ENCODE peak calls at places on chromosomes 13 and 19, in nine cellular contexts. One of them, this sample, is unnamed.

GRCh38 chr13:74040200-74040599 is 94.0 kb downstream of the KLF12 start:
- DNase-seq in fibroblast of mammary gland: peak
- DNase-seq in AG10803: no peak
- DNase-seq in heart left ventricle: peak
- DNase-seq in upper lobe of right lung: no peak
- DNase-seq in hepatocyte: peak
- DNase-seq in A549: peak
- DNase-seq in GM06990: no peak
- DNase-seq in choroid plexus epithelial cell: peak
- DNase-seq in this sample: no peak

GRCh38 chr19:29320611-29321010 is 107.7 kb upstream of the UQCRFS1 start:
- DNase-seq in A549: no peak
- DNase-seq in AG10803: no peak
- DNase-seq in fibroblast of mammary gland: no peak
- DNase-seq in heart left ventricle: no peak
- DNase-seq in choroid plexus epithelial cell: no peak
- DNase-seq in GM06990: no peak
- DNase-seq in upper lobe of right lung: no peak
- DNase-seq in hepatocyte: no peak
- DNase-seq in this sample: no peak

GRCh38 chr19:7522923-7523667 is 671 bp downstream of the MCOLN1 start:
- DNase-seq in hepatocyte: peak
- DNase-seq in fibroblast of mammary gland: peak
- DNase-seq in upper lobe of right lung: no peak
- DNase-seq in choroid plexus epithelial cell: no peak
- DNase-seq in AG10803: peak
- DNase-seq in heart left ventricle: no peak
- DNase-seq in GM06990: no peak
- DNase-seq in A549: no peak
- DNase-seq in this sample: no peak

GRCh38 chr13:90918551-90918950 is 428.9 kb upstream of the MIR17HG start:
- DNase-seq in heart left ventricle: no peak
- DNase-seq in choroid plexus epithelial cell: peak
- DNase-seq in hepatocyte: peak
- DNase-seq in A549: no peak
- DNase-seq in upper lobe of right lung: no peak
- DNase-seq in GM06990: no peak
- DNase-seq in AG10803: no peak
- DNase-seq in fibroblast of mammary gland: peak
- DNase-seq in this sample: peak

GRCh38 chr19:36417752-36418286 is 625 bp downstream of the ZFP82 start:
- DNase-seq in A549: no peak
- DNase-seq in upper lobe of right lung: no peak
- DNase-seq in AG10803: no peak
- DNase-seq in fibroblast of mammary gland: no peak
- DNase-seq in GM06990: no peak
- DNase-seq in choroid plexus epithelial cell: no peak
- DNase-seq in heart left ventricle: no peak
- DNase-seq in hepatocyte: peak
- DNase-seq in this sample: no peak

GRCh38 chr13:23159587-23160240 is 21.1 kb upstream of the SGCG start:
- DNase-seq in fibroblast of mammary gland: no peak
- DNase-seq in upper lobe of right lung: peak
- DNase-seq in A549: no peak
- DNase-seq in GM06990: no peak
- DNase-seq in hepatocyte: peak
- DNase-seq in heart left ventricle: no peak
- DNase-seq in AG10803: no peak
- DNase-seq in choroid plexus epithelial cell: no peak
- DNase-seq in this sample: no peak

GRCh38 chr13:26041476-26041875 is 10.3 kb downstream of the SHISA2 start:
- DNase-seq in GM06990: no peak
- DNase-seq in AG10803: no peak
- DNase-seq in heart left ventricle: no peak
- DNase-seq in upper lobe of right lung: no peak
- DNase-seq in hepatocyte: no peak
- DNase-seq in choroid plexus epithelial cell: no peak
- DNase-seq in A549: no peak
- DNase-seq in fibroblast of mammary gland: no peak
- DNase-seq in this sample: no peak

GRCh38 chr13:20127563-20128458 is 33.0 kb downstream of the GJA3 start:
- DNase-seq in A549: peak
- DNase-seq in hepatocyte: peak
- DNase-seq in fibroblast of mammary gland: peak
- DNase-seq in GM06990: peak
- DNase-seq in upper lobe of right lung: peak
- DNase-seq in AG10803: peak
- DNase-seq in heart left ventricle: peak
- DNase-seq in choroid plexus epithelial cell: peak
- DNase-seq in this sample: no peak

GRCh38 chr19:5436101-5436947 is 18.9 kb upstream of the ZNRF4 start:
- DNase-seq in hepatocyte: peak
- DNase-seq in fibroblast of mammary gland: peak
- DNase-seq in GM06990: peak
- DNase-seq in A549: peak
- DNase-seq in AG10803: peak
- DNase-seq in heart left ventricle: no peak
- DNase-seq in upper lobe of right lung: no peak
- DNase-seq in choroid plexus epithelial cell: peak
- DNase-seq in this sample: peak

GRCh38 chr19:17765069-17765618 is 13.9 kb downstream of the FCHO1 start:
- DNase-seq in choroid plexus epithelial cell: no peak
- DNase-seq in upper lobe of right lung: peak
- DNase-seq in GM06990: no peak
- DNase-seq in hepatocyte: no peak
- DNase-seq in AG10803: no peak
- DNase-seq in fibroblast of mammary gland: no peak
- DNase-seq in heart left ventricle: peak
- DNase-seq in A549: peak
- DNase-seq in this sample: no peak

GRCh38 chr13:98445340-98446233 is 131.3 kb downstream of the STK24 start:
- DNase-seq in A549: peak
- DNase-seq in fibroblast of mammary gland: peak
- DNase-seq in hepatocyte: peak
- DNase-seq in choroid plexus epithelial cell: peak
- DNase-seq in upper lobe of right lung: peak
- DNase-seq in GM06990: peak
- DNase-seq in AG10803: peak
- DNase-seq in heart left ventricle: peak
- DNase-seq in this sample: peak

GRCh38 chr13:36553501-36553900 is 120.3 kb upstream of the SERTM1 start:
- DNase-seq in GM06990: no peak
- DNase-seq in A549: no peak
- DNase-seq in choroid plexus epithelial cell: no peak
- DNase-seq in fibroblast of mammary gland: no peak
- DNase-seq in hepatocyte: peak
- DNase-seq in upper lobe of right lung: no peak
- DNase-seq in heart left ventricle: no peak
- DNase-seq in AG10803: no peak
- DNase-seq in this sample: no peak

GRCh38 chr19:54189020-54189667 is at the start of gene MBOAT7:
- DNase-seq in AG10803: no peak
- DNase-seq in upper lobe of right lung: no peak
- DNase-seq in heart left ventricle: no peak
- DNase-seq in GM06990: no peak
- DNase-seq in hepatocyte: no peak
- DNase-seq in choroid plexus epithelial cell: no peak
- DNase-seq in fibroblast of mammary gland: no peak
- DNase-seq in A549: no peak
- DNase-seq in this sample: no peak
- TF ChIP-seq CTCF in AG10803: no peak
- TF ChIP-seq CTCF in upper lobe of right lung: peak
- TF ChIP-seq CTCF in heart left ventricle: peak
- TF ChIP-seq CTCF in GM06990: no peak
- TF ChIP-seq CTCF in hepatocyte: peak
- TF ChIP-seq CTCF in choroid plexus epithelial cell: no peak
- TF ChIP-seq CTCF in fibroblast of mammary gland: no peak
- TF ChIP-seq CTCF in A549: peak
- TF ChIP-seq CTCF in this sample: peak

GRCh38 chr13:102597029-102598015 is 536 bp downstream of the TPP2 start:
- DNase-seq in AG10803: peak
- DNase-seq in A549: no peak
- DNase-seq in choroid plexus epithelial cell: peak
- DNase-seq in GM06990: peak
- DNase-seq in hepatocyte: peak
- DNase-seq in upper lobe of right lung: no peak
- DNase-seq in fibroblast of mammary gland: no peak
- DNase-seq in heart left ventricle: peak
- DNase-seq in this sample: peak

GRCh38 chr13:102598061-102598460 is 1.3 kb downstream of the TPP2 start:
- DNase-seq in heart left ventricle: no peak
- DNase-seq in choroid plexus epithelial cell: no peak
- DNase-seq in fibroblast of mammary gland: no peak
- DNase-seq in upper lobe of right lung: no peak
- DNase-seq in hepatocyte: no peak
- DNase-seq in A549: no peak
- DNase-seq in AG10803: no peak
- DNase-seq in GM06990: no peak
- DNase-seq in this sample: no peak

GRCh38 chr13:102596147-102597028 is at the start of gene TPP2:
- DNase-seq in A549: peak
- DNase-seq in heart left ventricle: peak
- DNase-seq in fibroblast of mammary gland: peak
- DNase-seq in hepatocyte: peak
- DNase-seq in AG10803: peak
- DNase-seq in upper lobe of right lung: peak
- DNase-seq in choroid plexus epithelial cell: peak
- DNase-seq in GM06990: peak
- DNase-seq in this sample: peak

GRCh38 chr13:102599451-102600012 is 2.7 kb downstream of the TPP2 start:
- DNase-seq in GM06990: no peak
- DNase-seq in A549: no peak
- DNase-seq in AG10803: no peak
- DNase-seq in fibroblast of mammary gland: no peak
- DNase-seq in choroid plexus epithelial cell: no peak
- DNase-seq in heart left ventricle: no peak
- DNase-seq in hepatocyte: no peak
- DNase-seq in upper lobe of right lung: no peak
- DNase-seq in this sample: no peak
- H3K4me3 ChIP-seq in GM06990: peak
- H3K4me3 ChIP-seq in A549: no peak
- H3K4me3 ChIP-seq in AG10803: no peak
- H3K4me3 ChIP-seq in fibroblast of mammary gland: no peak
- H3K4me3 ChIP-seq in choroid plexus epithelial cell: no peak
- H3K4me3 ChIP-seq in heart left ventricle: no peak
- H3K4me3 ChIP-seq in hepatocyte: no peak
- H3K4me3 ChIP-seq in upper lobe of right lung: peak
- H3K4me3 ChIP-seq in this sample: no peak

GRCh38 chr19:1947651-1948209 is 6.8 kb downstream of the CSNK1G2 start:
- DNase-seq in fibroblast of mammary gland: no peak
- DNase-seq in hepatocyte: no peak
- DNase-seq in GM06990: peak
- DNase-seq in AG10803: no peak
- DNase-seq in A549: no peak
- DNase-seq in choroid plexus epithelial cell: no peak
- DNase-seq in upper lobe of right lung: peak
- DNase-seq in heart left ventricle: no peak
- DNase-seq in this sample: no peak

GRCh38 chr19:1943661-1944087 is 2.7 kb downstream of the CSNK1G2 start:
- DNase-seq in hepatocyte: no peak
- DNase-seq in heart left ventricle: no peak
- DNase-seq in AG10803: no peak
- DNase-seq in A549: no peak
- DNase-seq in GM06990: no peak
- DNase-seq in upper lobe of right lung: no peak
- DNase-seq in choroid plexus epithelial cell: no peak
- DNase-seq in fibroblast of mammary gland: no peak
- DNase-seq in this sample: no peak

GRCh38 chr19:1944088-1944915 is 3.3 kb downstream of the CSNK1G2 start:
- DNase-seq in hepatocyte: no peak
- DNase-seq in GM06990: peak
- DNase-seq in choroid plexus epithelial cell: no peak
- DNase-seq in AG10803: no peak
- DNase-seq in upper lobe of right lung: no peak
- DNase-seq in A549: no peak
- DNase-seq in fibroblast of mammary gland: no peak
- DNase-seq in heart left ventricle: no peak
- DNase-seq in this sample: no peak

GRCh38 chr19:1944916-1945561 is 4.1 kb downstream of the CSNK1G2 start:
- DNase-seq in A549: no peak
- DNase-seq in heart left ventricle: no peak
- DNase-seq in AG10803: no peak
- DNase-seq in GM06990: no peak
- DNase-seq in hepatocyte: no peak
- DNase-seq in upper lobe of right lung: peak
- DNase-seq in choroid plexus epithelial cell: no peak
- DNase-seq in fibroblast of mammary gland: no peak
- DNase-seq in this sample: no peak

DNA sequence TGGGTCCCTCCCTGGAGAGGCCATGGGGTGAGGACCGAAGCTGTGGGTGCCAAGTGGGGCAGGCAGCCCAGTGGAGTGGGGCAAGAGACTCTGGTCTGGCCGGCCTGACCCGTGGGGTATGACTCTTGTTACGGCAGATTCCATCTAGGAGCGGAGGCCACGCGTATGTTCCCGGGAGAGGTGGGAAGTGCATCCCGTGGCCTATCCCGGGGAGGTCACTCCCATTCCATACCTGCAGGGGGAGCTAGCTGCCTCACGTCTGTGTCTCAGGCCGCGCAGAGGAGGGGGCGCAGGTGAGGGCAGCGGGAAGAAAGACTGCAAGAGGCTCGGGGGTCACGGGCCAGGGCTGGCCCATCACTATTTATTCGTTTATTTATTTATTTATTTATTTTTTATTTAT is 4.9 kb downstream of the CSNK1G2 start:
- DNase-seq in heart left ventricle: no peak
- DNase-seq in choroid plexus epithelial cell: peak
- DNase-seq in AG10803: peak
- DNase-seq in GM06990: peak
- DNase-seq in upper lobe of right lung: peak
- DNase-seq in A549: peak
- DNase-seq in fibroblast of mammary gland: peak
- DNase-seq in hepatocyte: peak
- DNase-seq in this sample: no peak
- TF ChIP-seq CTCF in heart left ventricle: peak
- TF ChIP-seq CTCF in choroid plexus epithelial cell: peak
- TF ChIP-seq CTCF in AG10803: peak
- TF ChIP-seq CTCF in GM06990: peak
- TF ChIP-seq CTCF in upper lobe of right lung: peak
- TF ChIP-seq CTCF in A549: peak
- TF ChIP-seq CTCF in fibroblast of mammary gland: peak
- TF ChIP-seq CTCF in hepatocyte: peak
- TF ChIP-seq CTCF in this sample: peak

DNA sequence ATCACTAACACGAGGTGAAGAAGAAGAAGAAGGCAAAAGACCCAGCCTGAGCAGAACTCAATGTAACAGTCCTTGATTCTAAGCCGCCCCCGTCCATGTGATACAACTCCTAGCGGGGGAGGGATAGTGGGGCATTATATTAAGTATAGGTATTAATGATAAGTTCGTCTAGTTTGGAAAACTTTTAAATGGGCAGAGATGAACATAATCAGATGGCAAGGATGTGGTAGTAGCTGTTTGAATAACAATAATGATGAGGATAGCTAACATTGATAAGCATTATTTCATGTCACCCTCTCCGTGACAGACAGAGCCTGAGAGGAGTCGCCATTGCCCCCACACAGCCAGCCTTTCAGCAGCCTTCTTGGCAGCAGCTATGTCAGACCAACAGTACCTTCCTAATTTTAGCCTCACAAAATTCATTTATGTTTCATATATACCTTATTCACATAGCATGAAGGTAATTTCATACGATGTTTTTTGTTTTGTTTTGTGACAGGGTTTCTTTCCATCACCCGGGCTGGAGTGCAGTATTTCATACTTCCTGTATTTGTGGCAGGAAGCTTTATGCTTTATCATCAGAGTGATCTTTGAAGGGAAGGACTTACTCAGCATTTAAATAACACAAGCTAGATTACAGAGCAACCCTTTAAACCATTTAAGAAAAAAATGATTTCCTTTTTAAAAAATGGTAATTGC is 64.4 kb upstream of the NPAS1 start:
- DNase-seq in GM06990: no peak
- DNase-seq in AG10803: no peak
- DNase-seq in heart left ventricle: no peak
- DNase-seq in fibroblast of mammary gland: peak
- DNase-seq in A549: no peak
- DNase-seq in upper lobe of right lung: no peak
- DNase-seq in hepatocyte: no peak
- DNase-seq in choroid plexus epithelial cell: peak
- DNase-seq in this sample: no peak
- H3K4me3 ChIP-seq in GM06990: peak
- H3K4me3 ChIP-seq in AG10803: no peak
- H3K4me3 ChIP-seq in heart left ventricle: no peak
- H3K4me3 ChIP-seq in fibroblast of mammary gland: no peak
- H3K4me3 ChIP-seq in A549: no peak
- H3K4me3 ChIP-seq in upper lobe of right lung: peak
- H3K4me3 ChIP-seq in hepatocyte: no peak
- H3K4me3 ChIP-seq in choroid plexus epithelial cell: peak
- H3K4me3 ChIP-seq in this sample: no peak

This sample was measured in astrocyte of the cerebellum.